ENCODE peak calls at places on chromosomes 16 and 17, in six cellular contexts. S is GM12891, X is K562, R is GM12878, J is H1, P is HepG2. T is an unnamed sample.

GRCh38 chr16:47162670-47163420 is 19.1 kb upstream of the NETO2 start:
- DNase-seq in S (no peak), X (no peak), R (no peak), J (no peak), P (no peak), T (no peak)

GRCh38 chr17:9266031-9266680 is 244.8 kb downstream of the NTN1 start:
- DNase-seq in S (no peak), X (no peak), R (no peak), J (no peak), P (no peak), T (no peak)

GRCh38 chr16:3959148-3959547 is 78.6 kb upstream of the CREBBP start:
- DNase-seq in S (no peak), X (no peak), R (no peak), J (no peak), P (no peak), T (no peak)

GRCh38 chr17:27608330-27609230 is 22.4 kb upstream of the LGALS9 start:
- DNase-seq in S (no peak), X (no peak), R (no peak), J (no peak), P (peak), T (no peak)

GRCh38 chr17:6843241-6843890 is 11.8 kb upstream of the TEKT1 start:
- DNase-seq in S (no peak), X (peak), R (no peak), J (no peak), P (peak), T (no peak)

GRCh38 chr17:57649191-57649590 is 95.9 kb downstream of the CCDC182 start:
- DNase-seq in S (no peak), X (no peak), R (no peak), J (no peak), P (no peak), T (no peak)

GRCh38 chr16:86585821-86586611 is 7.7 kb downstream of the FOXL1 start:
- DNase-seq in S (no peak), X (no peak), R (no peak), J (no peak), P (no peak), T (no peak)

GRCh38 chr16:67451704-67452435 is 20.9 kb downstream of the HSD11B2 start:
- DNase-seq in S (no peak), X (no peak), R (no peak), J (no peak), P (no peak), T (no peak)

GRCh38 chr16:88131256-88131655 is 180.0 kb downstream of the BANP start:
- DNase-seq in S (no peak), X (no peak), R (no peak), J (no peak), P (no peak), T (no peak)

GRCh38 chr16:87387942-87388817 is 4.0 kb upstream of the MAP1LC3B start:
- DNase-seq in S (peak), X (peak), R (peak), J (peak), P (peak), T (peak)

GRCh38 chr17:17401271-17401781 is 75.5 kb upstream of the MED9 start:
- DNase-seq in S (no peak), X (peak), R (no peak), J (peak), P (peak), T (no peak)

GRCh38 chr16:56948234-56948633 is 13.5 kb upstream of the CETP start:
- DNase-seq in S (no peak), X (no peak), R (no peak), J (no peak), P (no peak), T (no peak)

DNA sequence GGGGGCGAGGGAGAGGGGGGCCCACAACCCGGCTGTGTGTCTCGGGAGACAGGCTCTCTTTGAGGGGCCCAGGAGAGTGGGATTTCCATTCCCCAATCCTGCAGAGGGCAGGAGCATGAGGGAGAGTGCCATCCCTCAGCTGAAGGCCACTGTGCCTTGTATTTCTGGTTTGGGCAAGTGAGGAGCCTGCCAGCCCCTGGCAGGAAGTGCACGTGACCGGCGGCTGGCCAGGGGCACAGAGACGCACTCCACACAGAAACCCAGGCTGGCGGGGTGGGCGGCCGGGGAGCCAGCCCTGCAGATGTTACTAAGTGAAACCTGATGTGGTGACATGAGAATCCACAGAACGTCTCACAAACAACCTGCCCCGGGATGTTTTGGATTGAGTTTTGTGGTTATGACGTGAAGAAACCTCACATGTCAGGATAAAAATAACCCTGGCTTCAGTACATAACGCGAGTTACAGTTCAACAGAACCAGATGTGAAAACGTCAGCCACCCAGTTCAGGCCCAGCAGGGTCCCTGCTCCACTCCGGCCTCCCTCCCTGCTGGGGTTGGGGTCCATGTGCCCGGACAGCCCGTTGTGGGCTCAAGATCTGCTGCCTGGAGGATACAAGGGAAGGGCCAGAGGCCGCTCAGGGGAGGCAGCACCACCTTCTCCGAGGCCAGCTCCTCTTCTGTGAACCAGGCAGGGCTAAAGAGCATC is 51.7 kb upstream of the MTSS2 start:
- DNase-seq in S (peak), X (no peak), R (peak), J (no peak), P (no peak), T (peak)
- TF ChIP-seq POLR2A in S (peak), X (no peak), R (peak), J (no peak), P (no peak), T (no peak)

DNA sequence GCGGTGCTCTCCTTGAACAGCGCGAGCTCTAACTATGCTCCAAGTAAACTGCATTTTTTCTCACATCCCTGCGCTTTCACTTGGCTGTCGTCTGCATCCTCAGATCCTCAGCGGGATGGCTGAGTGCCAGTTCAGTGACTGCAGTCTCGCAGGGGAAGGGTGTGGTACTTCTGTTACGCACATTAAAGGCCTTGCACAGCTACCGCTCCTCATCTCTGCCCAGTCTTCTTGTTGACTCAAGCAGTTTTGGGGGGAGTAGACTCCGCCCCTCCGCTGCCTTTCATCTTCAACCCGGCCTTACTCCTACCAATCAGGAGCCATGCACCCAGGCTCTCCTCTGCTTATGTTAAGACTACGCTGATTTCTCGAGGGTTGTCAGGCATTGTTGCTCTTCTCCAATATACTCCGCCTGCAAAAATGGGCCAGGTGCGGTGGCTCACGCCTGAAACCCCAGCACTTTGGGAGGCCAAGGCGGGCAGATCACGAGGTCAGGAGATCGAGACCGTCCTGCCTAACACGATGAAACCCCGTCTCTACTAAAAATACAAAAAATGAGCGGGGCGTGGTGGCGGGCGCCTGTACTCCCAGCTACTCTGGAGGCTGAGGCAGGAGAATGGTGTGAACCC is 10.0 kb downstream of the ATP5PD start:
- DNase-seq in S (no peak), X (peak), R (no peak), J (no peak), P (no peak), T (no peak)
- TF ChIP-seq POLR2AphosphoS5 in S (no peak), X (no peak), R (no peak), J (no peak), P (peak), T (no peak)

GRCh38 chr16:24228514-24228913 is 27.6 kb upstream of the CACNG3 start:
- DNase-seq in S (no peak), X (no peak), R (no peak), J (no peak), P (no peak), T (no peak)
- TF ChIP-seq TAF1 in S (no peak), X (no peak), R (no peak), J (no peak), P (no peak), T (no peak)

DNA sequence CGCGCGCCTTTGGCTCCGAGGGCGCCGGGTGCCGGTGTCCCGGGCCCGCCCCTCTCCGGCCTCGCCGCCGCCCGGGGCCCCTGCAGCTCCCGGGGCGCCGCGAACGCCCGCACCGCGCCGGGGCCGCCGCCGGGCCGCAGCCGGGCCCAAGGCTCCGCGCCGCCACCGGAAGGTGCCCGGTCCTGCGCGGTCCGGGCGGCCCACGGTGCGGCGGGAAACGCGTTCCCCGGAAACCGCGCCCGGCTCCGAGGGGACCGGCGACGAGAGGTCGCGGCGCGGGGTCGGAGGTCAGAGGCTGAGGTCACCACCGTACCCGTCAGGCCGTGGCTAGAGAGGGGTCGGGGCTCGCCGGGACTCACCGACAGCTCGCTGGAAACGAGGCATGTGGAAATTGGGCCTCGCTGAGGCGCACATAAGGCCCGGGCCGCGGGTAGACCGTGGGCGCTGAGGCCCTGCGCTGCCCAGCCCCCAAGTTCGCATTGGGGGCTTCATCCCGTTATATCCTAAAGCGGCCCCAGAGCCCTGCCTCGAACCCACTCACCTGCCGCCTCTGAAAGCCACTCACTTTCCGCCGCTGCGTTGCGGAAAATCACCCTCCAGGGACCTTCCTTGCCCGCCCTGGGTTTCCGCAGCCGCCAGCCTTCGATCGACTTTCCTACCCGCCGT is at the start of gene DUS1L:
- DNase-seq in S (peak), X (peak), R (no peak), J (peak), P (no peak), T (peak)
- TF ChIP-seq POLR2A in S (no peak), X (no peak), R (peak), J (no peak), P (peak), T (no peak)

GRCh38 chr16:53504665-53505064 is 1.7 kb upstream of the AKTIP start:
- DNase-seq in S (no peak), X (no peak), R (no peak), J (no peak), P (no peak), T (no peak)

GRCh38 chr16:53506254-53506653 is 3.2 kb upstream of the AKTIP start:
- DNase-seq in S (no peak), X (no peak), R (no peak), J (no peak), P (no peak), T (no peak)

GRCh38 chr16:53502331-53503269 is at the start of gene AKTIP:
- DNase-seq in S (peak), X (peak), R (no peak), J (peak), P (no peak), T (no peak)

GRCh38 chr16:53503270-53503911 is 382 bp upstream of the AKTIP start:
- DNase-seq in S (peak), X (peak), R (peak), J (peak), P (peak), T (peak)

DNA sequence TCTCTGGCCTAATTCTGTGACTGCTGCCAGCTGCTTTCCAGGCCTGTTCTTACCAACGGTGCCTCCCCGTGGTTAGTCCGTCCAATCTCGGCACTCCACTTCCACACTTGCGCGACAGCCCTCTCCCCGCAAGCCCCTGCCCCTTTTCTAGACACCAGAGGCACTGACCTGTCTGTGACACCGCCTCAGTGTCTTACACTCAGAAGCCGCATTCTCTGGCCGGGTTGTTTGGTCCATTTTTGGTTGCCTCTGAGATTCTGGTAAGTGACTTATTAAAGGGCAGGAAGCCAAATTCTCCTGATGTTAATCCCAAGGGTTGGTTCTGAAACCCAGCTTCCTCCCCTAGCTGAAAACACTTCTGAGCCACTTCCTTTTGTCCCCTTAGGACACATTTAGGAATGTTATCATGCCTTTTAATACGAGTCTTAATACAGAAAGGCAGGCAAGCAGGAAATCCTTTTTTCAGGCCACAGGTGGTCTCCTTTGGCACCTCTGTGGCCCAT is 1.2 kb upstream of the AKTIP start:
- DNase-seq in S (no peak), X (no peak), R (no peak), J (no peak), P (no peak), T (no peak)
- TF ChIP-seq POLR2AphosphoS5 in S (no peak), X (no peak), R (no peak), J (no peak), P (no peak), T (no peak)

DNA sequence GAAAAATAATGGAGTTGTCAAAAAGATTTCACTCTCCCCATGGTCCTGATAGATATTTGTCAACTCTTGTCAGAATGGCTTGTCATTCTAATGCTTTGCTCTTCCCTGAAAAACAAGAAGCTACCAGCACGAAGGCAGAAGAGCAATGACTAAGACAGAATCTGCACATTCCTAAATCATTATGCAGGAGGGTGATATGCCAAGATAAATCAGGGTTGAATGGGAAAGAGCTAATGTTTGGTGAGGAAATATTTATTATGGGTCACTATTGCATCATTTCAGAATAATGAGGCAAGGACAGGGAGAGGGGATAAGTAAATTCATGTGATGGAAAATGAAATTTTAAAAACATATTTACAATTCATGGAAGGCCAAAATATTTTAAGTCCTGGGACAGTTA is 297.5 kb upstream of the XYLT1 start:
- DNase-seq in S (no peak), X (no peak), R (no peak), J (no peak), P (no peak), T (no peak)
- TF ChIP-seq TAF1 in S (no peak), X (no peak), R (no peak), J (no peak), P (no peak), T (no peak)

GRCh38 chr17:44359458-44360143 is 4.1 kb downstream of the FAM171A2 start:
- DNase-seq in S (no peak), X (no peak), R (no peak), J (no peak), P (no peak), T (no peak)

GRCh38 chr17:44360144-44360533 is 3.5 kb downstream of the FAM171A2 start:
- DNase-seq in S (no peak), X (no peak), R (no peak), J (no peak), P (no peak), T (no peak)

GRCh38 chr17:44358066-44358465 is 5.6 kb downstream of the FAM171A2 start:
- DNase-seq in S (no peak), X (no peak), R (no peak), J (no peak), P (no peak), T (no peak)

GRCh38 chr17:44360826-44361225 is 2.8 kb downstream of the FAM171A2 start:
- DNase-seq in S (no peak), X (peak), R (no peak), J (no peak), P (no peak), T (no peak)

DNA sequence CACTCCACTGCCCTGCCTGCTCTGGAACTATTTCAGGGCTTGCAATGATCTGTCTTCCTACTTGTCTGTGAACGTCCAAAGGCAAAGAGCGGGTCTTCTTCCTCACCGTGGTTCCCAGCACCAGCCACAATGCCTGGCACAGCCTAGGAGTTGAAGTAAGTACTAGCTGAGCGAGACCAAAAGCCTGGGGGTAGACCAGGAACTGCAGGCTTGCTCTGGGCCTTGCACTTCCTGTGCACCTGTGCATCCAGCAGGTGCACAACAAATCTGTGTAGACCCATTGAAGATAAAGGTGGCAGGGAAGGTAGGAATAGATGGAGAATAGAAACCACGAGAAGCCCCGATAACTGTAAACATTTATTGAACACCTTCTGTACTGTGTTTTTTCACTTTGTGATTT is 4.7 kb downstream of the FAM171A2 start:
- DNase-seq in S (no peak), X (no peak), R (no peak), J (no peak), P (no peak), T (no peak)
- TF ChIP-seq POLR2A in S (no peak), X (no peak), R (no peak), J (no peak), P (no peak), T (no peak)

DNA sequence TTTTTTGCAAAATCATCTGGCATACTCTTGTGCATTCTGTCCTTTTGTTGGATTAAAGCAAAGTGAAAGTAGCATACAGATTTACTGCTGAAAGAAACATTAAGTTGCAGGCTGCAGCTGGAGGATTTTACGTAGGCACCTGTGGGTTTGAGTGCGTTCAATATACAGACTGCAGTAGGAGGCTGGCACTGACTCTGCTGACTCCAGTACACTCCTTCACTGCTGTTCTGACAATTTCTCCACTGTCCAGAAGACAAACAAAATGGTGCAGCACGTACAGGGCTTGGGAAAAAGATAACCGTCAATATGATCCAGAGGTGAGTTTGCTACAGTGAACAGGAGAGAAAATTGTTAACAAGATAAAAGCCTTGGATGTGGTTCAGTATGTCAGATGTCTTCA is 73.3 kb downstream of the TANC2 start:
- DNase-seq in S (no peak), X (no peak), R (no peak), J (no peak), P (no peak), T (no peak)
- TF ChIP-seq POLR2AphosphoS5 in S (no peak), X (no peak), R (no peak), J (no peak), P (no peak), T (no peak)